ENCODE peak calls at places on chromosomes 12 and 14, in seven cellular contexts. One of them, this sample, is unnamed.

GRCh38 chr12:97168804-97169203 is 261.7 kb downstream of the NEDD1 start:
- DNase-seq in HFFc6: no peak
- DNase-seq in PC-9: no peak
- DNase-seq in skeletal muscle cell: no peak
- DNase-seq in A549: no peak
- DNase-seq in uterus: no peak
- DNase-seq in Peyer's patch: no peak
- DNase-seq in this sample: no peak

GRCh38 chr12:122459211-122459610 is 36.7 kb upstream of the CLIP1 start:
- DNase-seq in HFFc6: no peak
- DNase-seq in PC-9: no peak
- DNase-seq in uterus: no peak
- DNase-seq in skeletal muscle cell: no peak
- DNase-seq in A549: no peak
- DNase-seq in Peyer's patch: peak
- DNase-seq in this sample: no peak

GRCh38 chr12:44377443-44378160 is 498.5 kb downstream of the NELL2 start:
- DNase-seq in skeletal muscle cell: no peak
- DNase-seq in PC-9: no peak
- DNase-seq in Peyer's patch: no peak
- DNase-seq in uterus: no peak
- DNase-seq in HFFc6: no peak
- DNase-seq in A549: no peak
- DNase-seq in this sample: no peak

GRCh38 chr14:28308727-28309126 is 457.9 kb upstream of the FOXG1 start:
- DNase-seq in uterus: no peak
- DNase-seq in Peyer's patch: no peak
- DNase-seq in A549: no peak
- DNase-seq in skeletal muscle cell: peak
- DNase-seq in HFFc6: no peak
- DNase-seq in PC-9: peak
- DNase-seq in this sample: no peak

GRCh38 chr12:24025153-24025798 is 75.8 kb upstream of the SOX5 start:
- DNase-seq in PC-9: no peak
- DNase-seq in Peyer's patch: no peak
- DNase-seq in skeletal muscle cell: no peak
- DNase-seq in HFFc6: no peak
- DNase-seq in uterus: no peak
- DNase-seq in A549: no peak
- DNase-seq in this sample: no peak

GRCh38 chr14:93683241-93683640 is 105.0 kb downstream of the PRIMA1 start:
- DNase-seq in A549: no peak
- DNase-seq in Peyer's patch: no peak
- DNase-seq in skeletal muscle cell: no peak
- DNase-seq in HFFc6: no peak
- DNase-seq in PC-9: no peak
- DNase-seq in uterus: no peak
- DNase-seq in this sample: no peak

GRCh38 chr12:51362747-51363342 is 16.4 kb upstream of the CELA1 start:
- DNase-seq in PC-9: no peak
- DNase-seq in uterus: no peak
- DNase-seq in A549: no peak
- DNase-seq in skeletal muscle cell: no peak
- DNase-seq in Peyer's patch: no peak
- DNase-seq in HFFc6: no peak
- DNase-seq in this sample: no peak

GRCh38 chr14:99612737-99613330 is 8.8 kb upstream of the CCDC85C start:
- DNase-seq in PC-9: no peak
- DNase-seq in uterus: no peak
- DNase-seq in HFFc6: peak
- DNase-seq in skeletal muscle cell: no peak
- DNase-seq in A549: no peak
- DNase-seq in Peyer's patch: no peak
- DNase-seq in this sample: no peak

GRCh38 chr12:70730675-70731180 is 93.5 kb upstream of the PTPRB start:
- DNase-seq in Peyer's patch: no peak
- DNase-seq in PC-9: no peak
- DNase-seq in HFFc6: no peak
- DNase-seq in skeletal muscle cell: no peak
- DNase-seq in uterus: no peak
- DNase-seq in A549: no peak
- DNase-seq in this sample: no peak

GRCh38 chr12:116053479-116054195 is 223.9 kb downstream of the MED13L start:
- DNase-seq in uterus: peak
- DNase-seq in HFFc6: peak
- DNase-seq in skeletal muscle cell: peak
- DNase-seq in PC-9: peak
- DNase-seq in A549: no peak
- DNase-seq in Peyer's patch: peak
- DNase-seq in this sample: no peak

GRCh38 chr12:94571556-94571955 is 78.8 kb downstream of the TMCC3 start:
- DNase-seq in Peyer's patch: peak
- DNase-seq in HFFc6: no peak
- DNase-seq in A549: peak
- DNase-seq in uterus: peak
- DNase-seq in skeletal muscle cell: peak
- DNase-seq in PC-9: peak
- DNase-seq in this sample: peak

GRCh38 chr14:51398898-51399297 is 158.9 kb downstream of the TMX1 start:
- DNase-seq in skeletal muscle cell: peak
- DNase-seq in A549: peak
- DNase-seq in uterus: no peak
- DNase-seq in PC-9: peak
- DNase-seq in Peyer's patch: no peak
- DNase-seq in HFFc6: peak
- DNase-seq in this sample: no peak

GRCh38 chr14:24185741-24186140 is 2.9 kb downstream of the IPO4 start:
- DNase-seq in skeletal muscle cell: no peak
- DNase-seq in A549: no peak
- DNase-seq in PC-9: no peak
- DNase-seq in HFFc6: no peak
- DNase-seq in Peyer's patch: no peak
- DNase-seq in uterus: no peak
- DNase-seq in this sample: no peak

GRCh38 chr12:63989301-63989845 is 144.9 kb downstream of the SRGAP1 start:
- DNase-seq in Peyer's patch: no peak
- DNase-seq in uterus: peak
- DNase-seq in A549: no peak
- DNase-seq in skeletal muscle cell: no peak
- DNase-seq in HFFc6: no peak
- DNase-seq in PC-9: no peak
- DNase-seq in this sample: no peak

GRCh38 chr12:85681333-85681732 is 154.9 kb downstream of the RASSF9 start:
- DNase-seq in uterus: no peak
- DNase-seq in skeletal muscle cell: no peak
- DNase-seq in HFFc6: no peak
- DNase-seq in Peyer's patch: no peak
- DNase-seq in A549: no peak
- DNase-seq in PC-9: no peak
- DNase-seq in this sample: no peak

GRCh38 chr12:110501378-110501721 is 561 bp downstream of the VPS29 start:
- DNase-seq in PC-9: peak
- DNase-seq in uterus: peak
- DNase-seq in skeletal muscle cell: peak
- DNase-seq in A549: peak
- DNase-seq in HFFc6: peak
- DNase-seq in Peyer's patch: no peak
- DNase-seq in this sample: no peak

GRCh38 chr14:104554088-104554607 is 25.4 kb upstream of the C14orf180 start:
- DNase-seq in PC-9: no peak
- DNase-seq in HFFc6: no peak
- DNase-seq in skeletal muscle cell: no peak
- DNase-seq in A549: no peak
- DNase-seq in uterus: no peak
- DNase-seq in Peyer's patch: no peak
- DNase-seq in this sample: no peak

GRCh38 chr14:91515979-91516378 is 5.9 kb upstream of the PPP4R3A start:
- DNase-seq in Peyer's patch: no peak
- DNase-seq in PC-9: no peak
- DNase-seq in uterus: no peak
- DNase-seq in A549: no peak
- DNase-seq in HFFc6: no peak
- DNase-seq in skeletal muscle cell: no peak
- DNase-seq in this sample: no peak

GRCh38 chr12:6180300-6181051 is 19.7 kb upstream of the CD9 start:
- DNase-seq in uterus: peak
- DNase-seq in A549: no peak
- DNase-seq in PC-9: peak
- DNase-seq in skeletal muscle cell: peak
- DNase-seq in HFFc6: peak
- DNase-seq in Peyer's patch: peak
- DNase-seq in this sample: peak

GRCh38 chr12:10293570-10294227 is 14.0 kb upstream of the KLRD1 start:
- DNase-seq in skeletal muscle cell: no peak
- DNase-seq in A549: no peak
- DNase-seq in uterus: no peak
- DNase-seq in HFFc6: no peak
- DNase-seq in PC-9: no peak
- DNase-seq in Peyer's patch: no peak
- DNase-seq in this sample: no peak

GRCh38 chr12:42213954-42214426 is 24.1 kb downstream of the YAF2 start:
- DNase-seq in A549: no peak
- DNase-seq in Peyer's patch: no peak
- DNase-seq in skeletal muscle cell: no peak
- DNase-seq in HFFc6: no peak
- DNase-seq in PC-9: no peak
- DNase-seq in uterus: peak
- DNase-seq in this sample: peak

GRCh38 chr14:69260246-69260978 is 454 bp downstream of the GALNT16 start:
- DNase-seq in HFFc6: no peak
- DNase-seq in skeletal muscle cell: no peak
- DNase-seq in PC-9: no peak
- DNase-seq in uterus: no peak
- DNase-seq in Peyer's patch: no peak
- DNase-seq in A549: no peak
- DNase-seq in this sample: peak

GRCh38 chr14:22070119-22070982 is 396.7 kb upstream of the OR4E1 start:
- DNase-seq in A549: no peak
- DNase-seq in uterus: no peak
- DNase-seq in skeletal muscle cell: no peak
- DNase-seq in PC-9: no peak
- DNase-seq in Peyer's patch: peak
- DNase-seq in HFFc6: no peak
- DNase-seq in this sample: peak

GRCh38 chr14:100640481-100641273 is 53.5 kb upstream of the BEGAIN start:
- DNase-seq in uterus: no peak
- DNase-seq in HFFc6: no peak
- DNase-seq in A549: no peak
- DNase-seq in PC-9: no peak
- DNase-seq in Peyer's patch: peak
- DNase-seq in skeletal muscle cell: peak
- DNase-seq in this sample: no peak

GRCh38 chr12:109727039-109727723 is 13.6 kb downstream of the FAM222A start:
- DNase-seq in HFFc6: no peak
- DNase-seq in A549: no peak
- DNase-seq in skeletal muscle cell: no peak
- DNase-seq in PC-9: no peak
- DNase-seq in Peyer's patch: peak
- DNase-seq in uterus: no peak
- DNase-seq in this sample: no peak